ENCODE peak calls at places on chromosomes 11 and 22, in seven cellular contexts. G is HT1080; N is stimulated activated CD8-positive, alpha-beta memory T cell treated with anti-CD3 and anti-CD28 coated beads, Interleukin-7, amount 100 ng/mL, for 24 hours; O is mammary epithelial cell; E is choroid plexus epithelial cell; D is lower lobe of right lung; P is fibroblast of gingiva. U is an unnamed sample.

GRCh38 chr11:77109236-77110019 is 6.8 kb downstream of the OMP start:
- DNase-seq in P (no peak), N (no peak), G (peak; percentile 29), O (no peak), D (no peak), E (peak; percentile 45), U (no peak)

GRCh38 chr11:85947431-85948272 is 92.5 kb downstream of the CCDC83 start:
- DNase-seq in N (no peak), E (peak; percentile 97), P (peak; percentile 94), D (no peak), O (peak; percentile 85), G (peak; percentile 74), U (no peak)

GRCh38 chr11:22407899-22408298 is 69.7 kb downstream of the SLC17A6 start:
- DNase-seq in E (no peak), D (no peak), G (no peak), O (no peak), P (no peak), N (no peak), U (no peak)

GRCh38 chr11:68545796-68546195 is 85.2 kb downstream of the PPP6R3 start:
- DNase-seq in G (no peak), N (no peak), O (peak; percentile 13), E (no peak), D (no peak), P (no peak), U (no peak)

GRCh38 chr22:32518848-32519247 is 44.2 kb downstream of the FBXO7 start:
- DNase-seq in G (no peak), N (no peak), D (no peak), E (no peak), P (no peak), O (no peak), U (no peak)

GRCh38 chr11:87252869-87253268 is 215.1 kb downstream of the TMEM135 start:
- DNase-seq in P (no peak), D (no peak), E (no peak), G (peak; percentile 57), N (no peak), O (peak; percentile 15), U (no peak)

GRCh38 chr11:119417726-119418540 is 5.0 kb downstream of the THY1 start:
- DNase-seq in N (no peak), G (peak; percentile 81), P (peak; percentile 92), O (peak; percentile 81), D (no peak), E (peak; percentile 47), U (no peak)

GRCh38 chr11:29352273-29352672 is 664.6 kb downstream of the KCNA4 start:
- DNase-seq in N (no peak), E (no peak), O (no peak), P (no peak), G (no peak), D (no peak), U (peak; percentile 11)

GRCh38 chr11:118618991-118619375 is 11.6 kb downstream of the PHLDB1 start:
- DNase-seq in N (no peak), E (peak; percentile 59), G (peak; percentile 87), D (peak; percentile 43), O (peak; percentile 39), P (peak; percentile 81), U (no peak)

GRCh38 chr22:35587447-35587870 is 29.7 kb downstream of the MB start:
- DNase-seq in D (peak; percentile 80), O (no peak), N (no peak), G (no peak), E (peak; percentile 9), P (no peak), U (peak; percentile 54)

GRCh38 chr11:126080206-126080941 is 17.7 kb upstream of the CDON start:
- DNase-seq in N (no peak), D (no peak), E (no peak), P (no peak), G (no peak), O (no peak), U (peak; percentile 28)

GRCh38 chr11:112085822-112086421 is 634 bp downstream of the TIMM8B start:
- DNase-seq in O (peak; percentile 33), G (no peak), D (no peak), E (peak; percentile 49), N (peak; percentile 8), P (peak; percentile 7), U (peak; percentile 40)

GRCh38 chr11:45736424-45736823 is 68.5 kb upstream of the SLC35C1 start:
- DNase-seq in D (no peak), P (peak; percentile 38), G (peak; percentile 43), O (peak; percentile 95), E (peak; percentile 51), N (no peak), U (no peak)

GRCh38 chr11:116615211-116615865 is 157.4 kb downstream of the BUD13 start:
- DNase-seq in G (peak; percentile 26), E (no peak), N (no peak), P (no peak), O (no peak), D (no peak), U (peak; percentile 37)

GRCh38 chr22:29054251-29054767 is 7.3 kb downstream of the C22orf31 start:
- DNase-seq in O (no peak), P (no peak), N (no peak), D (no peak), E (no peak), G (no peak), U (no peak)

GRCh38 chr11:131894615-131895544 is 524.5 kb downstream of the NTM start:
- DNase-seq in E (no peak), P (no peak), N (no peak), G (no peak), D (no peak), O (peak; percentile 71), U (no peak)